ENCODE peak calls at places on chromosomes 1 and 21, in four cellular contexts. M is OCI-LY7, Z is colonic mucosa, D is progenitor cell of endocrine pancreas. L is an unnamed sample.

GRCh38 chr1:11070876-11071275 is 11.1 kb upstream of the SRM start:
- DNase-seq in Z (no peak), M (no peak), D (no peak), L (no peak)

GRCh38 chr1:157574836-157575235 is 22.5 kb upstream of the FCRL5 start:
- DNase-seq in M (no peak), Z (no peak), D (no peak), L (no peak)

GRCh38 chr21:15752763-15753407 is 23.1 kb downstream of the USP25 start:
- DNase-seq in D (no peak), M (no peak), Z (no peak), L (no peak)

GRCh38 chr21:45496151-45496967 is 45.9 kb downstream of the SLC19A1 start:
- DNase-seq in M (no peak), Z (no peak), D (no peak), L (no peak)

GRCh38 chr1:163273766-163274441 is 47.9 kb upstream of the NUF2 start:
- DNase-seq in D (no peak), Z (no peak), M (no peak), L (no peak)

GRCh38 chr1:77802026-77802425 is 22.6 kb downstream of the MIGA1 start:
- DNase-seq in Z (no peak), D (no peak), M (no peak), L (no peak)

GRCh38 chr1:31617917-31618746 is 643 bp downstream of the HCRTR1 start:
- DNase-seq in M (peak; percentile 35), D (peak; percentile 69), Z (peak; percentile 42), L (peak; percentile 85)

GRCh38 chr1:88888755-88889154 is 2.6 kb downstream of the GTF2B start:
- DNase-seq in D (no peak), Z (no peak), M (no peak), L (no peak)

GRCh38 chr1:7781923-7782495 is 2.1 kb upstream of the PER3 start:
- DNase-seq in D (no peak), M (no peak), Z (no peak), L (no peak)

GRCh38 chr1:81126989-81127571 is 673.7 kb upstream of the ADGRL2 start:
- DNase-seq in Z (no peak), D (no peak), M (no peak), L (no peak)

GRCh38 chr1:3162483-3162882 is 93.5 kb downstream of the PRDM16 start:
- DNase-seq in M (no peak), D (no peak), Z (no peak), L (no peak)

GRCh38 chr1:110449661-110450651 is 993 bp upstream of the PROK1 start:
- DNase-seq in D (no peak), M (no peak), Z (no peak), L (no peak)

GRCh38 chr1:220786337-220787068 is at the start of gene MTARC1:
- DNase-seq in Z (peak; percentile 91), D (peak; percentile 68), M (no peak), L (peak; percentile 29)

GRCh38 chr1:107695341-107695740 is 269.6 kb downstream of the VAV3 start:
- DNase-seq in D (no peak), Z (no peak), M (no peak), L (no peak)

GRCh38 chr1:55287732-55288131 is 72.6 kb upstream of the USP24 start:
- DNase-seq in Z (no peak), M (no peak), D (no peak), L (no peak)

GRCh38 chr1:43590389-43590788 is 59.6 kb upstream of the KDM4A start:
- DNase-seq in Z (no peak), D (no peak), M (no peak), L (no peak)

GRCh38 chr21:28805885-28806284 is 186.8 kb downstream of the LTN1 start:
- DNase-seq in M (no peak), D (no peak), Z (no peak), L (no peak)

GRCh38 chr1:56688522-56689026 is 43.5 kb downstream of the PRKAA2 start:
- DNase-seq in Z (no peak), M (no peak), D (no peak), L (peak; percentile 12)

GRCh38 chr1:22804333-22804906 is 93.8 kb downstream of the EPHB2 start:
- DNase-seq in D (no peak), M (no peak), Z (no peak), L (no peak)

GRCh38 chr1:159705251-159705910 is 9.0 kb downstream of the CRP start:
- DNase-seq in M (no peak), Z (no peak), D (no peak), L (no peak)

GRCh38 chr1:87869563-87869962 is 540.9 kb downstream of the LMO4 start:
- DNase-seq in D (no peak), M (no peak), Z (no peak), L (no peak)

GRCh38 chr1:20280399-20280798 is 10.3 kb upstream of the VWA5B1 start:
- DNase-seq in Z (peak; percentile 24), M (no peak), D (no peak), L (no peak)

GRCh38 chr1:221074325-221074724 is 195.1 kb downstream of the HLX start:
- DNase-seq in D (no peak), M (no peak), Z (no peak), L (peak; percentile 8)

GRCh38 chr1:78691995-78692747 is 42.5 kb downstream of the IFI44 start:
- DNase-seq in M (no peak), D (no peak), Z (no peak), L (no peak)

GRCh38 chr1:110130113-110130591 is 17.9 kb downstream of the UBL4B start:
- DNase-seq in Z (no peak), M (no peak), D (no peak), L (no peak)

GRCh38 chr1:7218210-7218832 is 433.1 kb downstream of the CAMTA1 start:
- DNase-seq in Z (peak; percentile 30), D (no peak), M (peak; percentile 55), L (peak; percentile 50)

GRCh38 chr1:13950637-13951036 is 250.6 kb downstream of the PRDM2 start:
- DNase-seq in D (no peak), M (no peak), Z (no peak), L (no peak)

GRCh38 chr1:44068442-44068861 is 37.2 kb upstream of the SLC6A9 start:
- DNase-seq in Z (no peak), D (no peak), M (peak; percentile 58), L (peak; percentile 34)

GRCh38 chr1:89973481-89974127 is 21.3 kb upstream of the ZNF326 start:
- DNase-seq in D (no peak), Z (no peak), M (no peak), L (no peak)

GRCh38 chr21:32392880-32393676 is at the start of gene URB1:
- DNase-seq in D (peak; percentile 69), Z (peak; percentile 97), M (peak; percentile 91), L (peak; percentile 96)

GRCh38 chr1:150528997-150529396 is 13.4 kb downstream of the FALEC start:
- DNase-seq in Z (no peak), M (no peak), D (no peak), L (no peak)

GRCh38 chr1:95117207-95118018 is at the start of gene TLCD4:
- DNase-seq in D (peak; percentile 65), M (no peak), Z (peak; percentile 74), L (peak; percentile 70)

GRCh38 chr21:41501919-41502318 is 6.0 kb downstream of the TMPRSS2 start:
- DNase-seq in M (no peak), Z (no peak), D (no peak), L (no peak)

GRCh38 chr1:162562452-162562828 is 918 bp downstream of the UAP1 start:
- DNase-seq in Z (peak; percentile 52), M (no peak), D (no peak), L (no peak)

GRCh38 chr1:220219865-220220698 is 52.2 kb downstream of the RAB3GAP2 start:
- DNase-seq in M (no peak), D (no peak), Z (no peak), L (peak; percentile 41)

GRCh38 chr1:117169871-117170596 is 40.7 kb downstream of the VTCN1 start:
- DNase-seq in D (no peak), Z (no peak), M (no peak), L (no peak)

GRCh38 chr1:64476251-64476952 is 6.5 kb downstream of the CACHD1 start:
- DNase-seq in Z (no peak), D (no peak), M (no peak), L (no peak)

GRCh38 chr1:159949123-159949522 is 3.7 kb upstream of the IGSF9 start:
- DNase-seq in Z (peak; percentile 70), M (no peak), D (no peak), L (no peak)

GRCh38 chr1:7329868-7330615 is 441.1 kb upstream of the VAMP3 start:
- DNase-seq in M (no peak), D (no peak), Z (peak; percentile 7), L (no peak)

GRCh38 chr1:207181838-207182237 is 77.8 kb downstream of the C4BPA start:
- DNase-seq in D (no peak), Z (no peak), M (no peak), L (no peak)
- TF ChIP-seq CTCF in D (no peak), Z (no peak), M (peak; percentile 56), L (no peak)

DNA sequence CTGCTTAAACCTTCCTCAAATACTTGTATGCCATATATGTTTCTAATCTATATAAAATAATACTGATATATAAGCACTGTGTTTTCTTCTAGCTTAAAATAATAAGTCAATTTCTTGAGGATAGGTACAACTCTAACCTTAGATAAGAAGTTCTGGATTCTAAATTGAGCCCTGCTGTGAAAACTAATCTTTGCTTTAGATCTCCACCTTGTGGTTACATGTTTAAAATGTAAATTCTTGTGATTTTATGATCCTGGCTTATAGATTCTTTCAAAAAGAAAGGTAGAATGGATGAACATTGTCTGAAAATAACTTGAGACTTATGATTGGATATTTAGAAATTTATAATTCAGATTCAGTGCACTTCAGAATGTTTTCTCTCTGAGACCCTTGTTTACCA is 38.9 kb upstream of the HMCN1 start:
- DNase-seq in Z (no peak), D (no peak), M (peak; percentile 22), L (no peak)
- TF ChIP-seq CTCF in Z (no peak), D (no peak), M (peak; percentile 68), L (no peak)

DNA sequence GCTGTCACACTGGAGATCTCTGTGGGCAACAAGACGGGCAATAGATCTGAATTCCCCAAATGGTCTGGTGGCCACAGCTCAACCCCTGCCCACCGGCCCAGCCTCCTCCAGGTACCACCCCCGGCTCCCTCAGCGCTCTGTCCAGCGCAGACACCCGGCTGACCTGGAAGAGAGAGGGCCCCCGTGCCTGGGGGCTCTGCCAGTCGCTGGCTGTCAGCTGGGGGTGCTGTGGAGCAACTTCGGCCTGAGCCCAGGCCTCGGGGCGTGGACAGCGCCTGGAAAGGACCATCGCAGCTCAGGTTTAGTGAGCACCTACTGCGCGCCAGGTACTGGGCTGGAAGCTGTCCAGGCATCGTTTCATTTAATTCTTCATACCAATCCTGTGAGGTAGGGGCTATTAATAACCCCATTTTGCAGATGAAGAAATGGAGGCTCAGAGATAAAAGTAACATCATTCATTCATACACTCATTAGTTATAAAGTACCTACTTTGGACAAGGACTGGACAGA is 51.0 kb downstream of the AHDC1 start:
- DNase-seq in Z (no peak), D (no peak), M (no peak), L (no peak)
- TF ChIP-seq CTCF in Z (no peak), D (no peak), M (peak; percentile 32), L (no peak)

GRCh38 chr1:202957733-202958543 is at the start of gene ADIPOR1:
- DNase-seq in D (peak; percentile 86), Z (peak; percentile 95), M (peak; percentile 92), L (peak; percentile 99)
- TF ChIP-seq CTCF in D (peak; percentile 44), Z (no peak), M (no peak), L (no peak)